ENCODE peak calls at places on chromosomes 1 and 21, in five cellular contexts. L is tibial artery, U is epithelial cell of esophagus, P is HFF-Myc, X is body of pancreas. M is an unnamed sample.

GRCh38 chr1:30342535-30343141 is 380.7 kb downstream of the MATN1 start:
- DNase-seq in L (no peak), U (no peak), P (no peak), X (no peak), M (no peak)

GRCh38 chr1:71294178-71294577 is 213.3 kb upstream of the ZRANB2 start:
- DNase-seq in L (no peak), U (peak), P (no peak), X (no peak), M (no peak)

GRCh38 chr21:26572026-26572425 is 1.1 kb downstream of the CYYR1 start:
- DNase-seq in L (no peak), U (peak), P (no peak), X (no peak), M (no peak)

GRCh38 chr1:84550826-84551225 is 23.4 kb downstream of the CTBS start:
- DNase-seq in L (no peak), U (no peak), P (no peak), X (no peak), M (no peak)

GRCh38 chr1:225842788-225843425 is 33.0 kb downstream of the EPHX1 start:
- DNase-seq in L (no peak), U (no peak), P (no peak), X (no peak), M (no peak)

GRCh38 chr1:200670215-200671118 is 760 bp upstream of the DDX59 start:
- DNase-seq in L (peak), U (peak), P (no peak), X (peak), M (peak)

GRCh38 chr1:210937846-210938245 is 196.1 kb downstream of the KCNH1 start:
- DNase-seq in L (no peak), U (no peak), P (no peak), X (no peak), M (no peak)

GRCh38 chr1:228107636-228108035 is 1.5 kb downstream of the MRPL55 start:
- DNase-seq in L (no peak), U (no peak), P (no peak), X (no peak), M (no peak)

GRCh38 chr1:116909511-116910378 is at the start of gene PTGFRN:
- DNase-seq in L (peak), U (peak), P (no peak), X (peak), M (no peak)

GRCh38 chr1:58814251-58815068 is 30.6 kb upstream of the JUN start:
- DNase-seq in L (peak), U (peak), P (no peak), X (peak), M (no peak)

GRCh38 chr1:39657402-39657801 is 14.5 kb downstream of the NT5C1A start:
- DNase-seq in L (no peak), U (no peak), P (no peak), X (no peak), M (no peak)

GRCh38 chr1:47637111-47637685 is 199.4 kb downstream of the FOXD2 start:
- DNase-seq in L (no peak), U (peak), P (no peak), X (no peak), M (no peak)

GRCh38 chr1:163264256-163264655 is 57.5 kb upstream of the NUF2 start:
- DNase-seq in L (no peak), U (no peak), P (no peak), X (no peak), M (no peak)

GRCh38 chr1:94398356-94398755 is 19.8 kb upstream of the ABCD3 start:
- DNase-seq in L (no peak), U (no peak), P (no peak), X (no peak), M (no peak)

GRCh38 chr1:87170151-87170550 is 158.5 kb upstream of the LMO4 start:
- DNase-seq in L (no peak), U (no peak), P (no peak), X (no peak), M (no peak)

GRCh38 chr1:40042337-40042736 is 1.8 kb downstream of the CAP1 start:
- DNase-seq in L (no peak), U (peak), P (no peak), X (no peak), M (no peak)

GRCh38 chr1:63885899-63886298 is 112.1 kb downstream of the ROR1 start:
- DNase-seq in L (no peak), U (no peak), P (no peak), X (no peak), M (no peak)

GRCh38 chr1:209435654-209436566 is 147.6 kb upstream of the CAMK1G start:
- DNase-seq in L (peak), U (peak), P (peak), X (peak), M (peak)

GRCh38 chr1:221035680-221036153 is 156.5 kb downstream of the HLX start:
- DNase-seq in L (no peak), U (peak), P (peak), X (no peak), M (no peak)

GRCh38 chr1:108121361-108122143 is 78.6 kb downstream of the SLC25A24 start:
- DNase-seq in L (no peak), U (peak), P (no peak), X (no peak), M (no peak)

GRCh38 chr1:198529414-198529813 is 11.1 kb downstream of the ATP6V1G3 start:
- DNase-seq in L (no peak), U (no peak), P (peak), X (no peak), M (no peak)

GRCh38 chr21:45950740-45951515 is 30.6 kb upstream of the COL6A1 start:
- DNase-seq in L (peak), U (no peak), P (no peak), X (peak), M (peak)

GRCh38 chr1:26349886-26350244 is 4.1 kb downstream of the CRYBG2 start:
- DNase-seq in L (no peak), U (no peak), P (no peak), X (no peak), M (no peak)

GRCh38 chr1:113904674-113905434 is at the start of the genes AP4B1 and DCLRE1B:
- DNase-seq in L (peak), U (peak), P (peak), X (peak), M (peak)

GRCh38 chr1:113901171-113901570 is 3.4 kb downstream of the AP4B1 start:
- DNase-seq in L (no peak), U (no peak), P (no peak), X (no peak), M (no peak)

GRCh38 chr1:113903496-113904291 is 905 bp downstream of the AP4B1 start:
- DNase-seq in L (no peak), U (peak), P (no peak), X (no peak), M (no peak)

GRCh38 chr1:113904292-113904673 is 316 bp downstream of the AP4B1 start:
- DNase-seq in L (no peak), U (no peak), P (no peak), X (no peak), M (no peak)

DNA sequence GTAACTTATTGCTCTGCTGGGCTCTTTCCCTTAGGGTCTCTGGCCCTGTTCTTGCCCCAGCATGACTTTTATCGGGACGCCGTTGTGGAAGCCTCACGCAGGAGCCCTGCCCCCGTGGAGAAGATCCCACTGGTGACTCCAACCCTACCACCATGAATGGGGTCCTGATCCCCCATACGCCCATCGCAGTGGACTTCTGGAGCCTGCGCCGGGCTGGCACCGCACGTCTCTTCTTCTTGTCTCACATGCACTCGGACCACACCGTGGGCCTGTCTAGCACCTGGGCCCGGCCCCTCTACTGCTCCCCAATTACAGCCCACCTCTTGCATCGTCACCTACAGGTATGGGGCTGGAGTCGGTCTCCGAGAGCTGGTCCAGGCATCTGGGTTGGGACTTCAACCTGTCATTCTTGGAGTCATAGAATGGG is 322 bp downstream of the DCLRE1B start:
- DNase-seq in L (peak), U (peak), P (no peak), X (no peak), M (no peak)
- H3K4me3 ChIP-seq in L (peak), U (peak), P (peak), X (peak), M (peak)

DNA sequence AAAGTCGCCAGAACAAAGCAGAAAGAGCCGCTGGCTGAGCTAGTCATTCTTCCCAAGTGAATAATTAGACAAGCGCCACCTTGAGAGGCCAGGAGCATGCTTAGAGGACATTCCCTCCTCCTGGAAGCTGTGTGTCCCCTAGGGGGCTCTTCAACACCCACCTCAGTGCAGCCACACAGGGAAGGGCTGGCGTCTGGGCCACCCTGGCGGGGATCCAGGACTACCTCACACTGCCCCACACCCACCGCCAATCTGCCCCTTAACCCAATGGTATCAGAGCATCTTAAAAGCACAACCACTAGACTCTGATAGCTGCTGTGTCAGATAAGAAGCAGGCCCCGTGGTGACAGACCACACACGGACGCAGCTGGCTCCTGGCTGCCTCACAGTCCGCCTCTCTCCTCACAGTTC is 24.9 kb downstream of the SETD4 start:
- DNase-seq in L (no peak), U (no peak), P (no peak), X (no peak), M (no peak)
- TF ChIP-seq CTCF in L (no peak), U (no peak), P (no peak), X (no peak), M (no peak)

GRCh38 chr1:234980657-234981396 is 147.8 kb downstream of the TOMM20 start:
- DNase-seq in L (peak), U (peak), P (peak), X (peak), M (no peak)
- H3K4me3 ChIP-seq in L (peak), U (no peak), P (no peak), X (no peak), M (no peak)

DNA sequence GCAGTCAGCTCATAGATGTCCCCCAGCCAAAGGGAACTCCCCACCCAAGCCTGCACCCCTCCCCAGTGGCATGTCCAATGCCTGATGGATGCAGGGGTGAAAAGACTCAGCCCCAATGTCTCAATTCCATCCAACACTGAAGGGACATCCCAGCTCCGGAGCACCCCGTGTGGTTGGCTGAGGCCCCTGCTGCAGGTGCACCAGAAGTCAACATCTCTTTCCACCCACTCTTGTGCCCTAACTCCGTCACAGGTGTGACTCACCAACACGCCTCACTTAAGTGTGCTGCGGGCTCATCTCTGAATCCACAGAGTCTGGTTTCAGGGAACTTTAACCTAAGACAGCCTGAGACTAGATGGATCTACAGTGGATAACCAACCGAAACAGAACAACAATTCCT is 40.9 kb upstream of the ZBTB18 start:
- DNase-seq in L (no peak), U (peak), P (no peak), X (no peak), M (no peak)
- TF ChIP-seq CTCF in L (no peak), U (no peak), P (no peak), X (no peak), M (no peak)

GRCh38 chr21:38811257-38811656 is 5.5 kb downstream of the ETS2 start:
- DNase-seq in L (no peak), U (peak), P (peak), X (no peak), M (no peak)
- H3K4me3 ChIP-seq in L (no peak), U (peak), P (no peak), X (no peak), M (no peak)

GRCh38 chr1:170664283-170664827 is 424 bp downstream of the PRRX1 start:
- DNase-seq in L (no peak), U (no peak), P (no peak), X (no peak), M (no peak)

GRCh38 chr1:170665625-170666024 is 1.7 kb downstream of the PRRX1 start:
- DNase-seq in L (no peak), U (no peak), P (no peak), X (no peak), M (no peak)

GRCh38 chr1:170663441-170664282 is at the start of gene PRRX1:
- DNase-seq in L (no peak), U (no peak), P (no peak), X (no peak), M (no peak)

GRCh38 chr1:170666661-170667060 is 2.7 kb downstream of the PRRX1 start:
- DNase-seq in L (no peak), U (no peak), P (no peak), X (no peak), M (no peak)

DNA sequence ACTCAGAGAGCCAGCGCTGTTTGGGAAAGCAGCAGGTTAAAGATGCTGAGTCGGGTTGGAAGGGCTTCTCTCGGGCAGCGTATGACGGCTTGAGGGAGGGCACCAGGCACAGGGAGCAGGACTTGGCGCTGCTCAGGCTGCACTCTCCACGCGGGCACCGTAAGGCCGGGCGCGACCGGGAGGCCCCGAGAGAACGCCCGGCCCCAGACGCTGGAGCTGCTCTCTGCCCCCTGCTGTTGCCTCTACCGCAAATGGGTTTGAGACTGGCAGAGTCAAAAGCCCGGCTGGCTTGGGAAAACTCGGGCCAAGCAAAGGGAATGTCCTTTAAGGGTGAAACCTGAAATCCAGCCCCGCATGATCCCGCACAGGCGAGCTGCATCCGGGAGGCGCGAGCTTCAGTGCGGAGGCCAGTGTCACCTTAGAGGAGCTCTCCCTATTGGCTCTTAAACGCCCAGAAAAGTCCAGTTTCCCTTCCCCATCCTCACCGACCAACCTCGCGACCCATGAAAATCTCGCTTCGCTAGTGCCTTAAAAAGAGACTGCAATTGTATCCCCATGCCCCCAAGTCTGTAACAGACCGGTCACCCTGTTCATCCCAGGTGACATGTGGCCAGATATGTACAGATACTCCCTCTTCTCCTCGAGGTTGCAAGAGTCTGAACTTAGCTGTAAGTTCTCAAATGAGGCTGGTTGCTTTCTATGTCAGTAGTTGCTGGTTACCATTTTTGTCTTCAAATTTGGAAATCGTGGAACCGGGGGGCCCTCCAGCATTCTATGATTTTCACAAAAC is 1.1 kb downstream of the PRRX1 start:
- DNase-seq in L (no peak), U (peak), P (no peak), X (no peak), M (no peak)
- TF ChIP-seq CTCF in L (peak), U (no peak), P (peak), X (no peak), M (no peak)

GRCh38 chr1:11800391-11800755 is 5.4 kb downstream of the MTHFR start:
- DNase-seq in L (no peak), U (no peak), P (no peak), X (no peak), M (no peak)

GRCh38 chr1:11799896-11800295 is 5.9 kb downstream of the MTHFR start:
- DNase-seq in L (no peak), U (no peak), P (no peak), X (no peak), M (no peak)

GRCh38 chr1:11802616-11802972 is 3.2 kb downstream of the MTHFR start:
- DNase-seq in L (peak), U (no peak), P (no peak), X (no peak), M (no peak)

GRCh38 chr1:11799099-11799498 is 6.7 kb downstream of the MTHFR start:
- DNase-seq in L (no peak), U (no peak), P (no peak), X (no peak), M (no peak)

GRCh38 chr1:11800756-11801433 is 4.9 kb downstream of the MTHFR start:
- DNase-seq in L (no peak), U (no peak), P (no peak), X (no peak), M (no peak)
- H3K4me3 ChIP-seq in L (no peak), U (no peak), P (no peak), X (no peak), M (no peak)

DNA sequence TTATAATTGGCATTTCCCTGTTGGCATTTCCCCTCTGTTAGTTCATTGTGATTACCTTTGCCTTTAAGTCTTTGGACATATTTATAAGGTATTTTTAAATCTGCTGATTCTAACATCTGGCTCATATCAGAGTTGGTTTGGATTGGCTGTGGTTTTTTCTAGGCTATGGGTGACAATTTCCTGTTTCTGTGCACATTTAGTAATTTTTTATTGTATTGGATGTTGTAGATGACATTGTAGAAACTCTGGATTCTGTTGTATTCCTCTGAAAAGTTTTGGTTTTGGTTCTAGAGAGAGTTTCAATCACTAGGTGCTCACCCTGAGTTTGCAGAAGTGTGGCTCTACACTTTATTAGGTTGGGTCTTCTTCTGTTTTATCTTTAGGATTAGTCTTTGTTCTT is 110.1 kb upstream of the ARHGEF16 start:
- DNase-seq in L (no peak), U (no peak), P (no peak), X (no peak), M (no peak)
- TF ChIP-seq CTCF in L (no peak), U (no peak), P (no peak), X (no peak), M (no peak)

GRCh38 chr1:172498858-172499257 is 34.1 kb upstream of the SUCO start:
- DNase-seq in L (no peak), U (peak), P (no peak), X (peak), M (no peak)

GRCh38 chr1:172496678-172497077 is 36.3 kb upstream of the SUCO start:
- DNase-seq in L (no peak), U (no peak), P (no peak), X (no peak), M (no peak)

GRCh38 chr1:172500207-172500606 is 32.7 kb upstream of the SUCO start:
- DNase-seq in L (no peak), U (peak), P (no peak), X (peak), M (no peak)

GRCh38 chr1:172499636-172500141 is 33.3 kb upstream of the SUCO start:
- DNase-seq in L (no peak), U (peak), P (no peak), X (peak), M (no peak)

DNA sequence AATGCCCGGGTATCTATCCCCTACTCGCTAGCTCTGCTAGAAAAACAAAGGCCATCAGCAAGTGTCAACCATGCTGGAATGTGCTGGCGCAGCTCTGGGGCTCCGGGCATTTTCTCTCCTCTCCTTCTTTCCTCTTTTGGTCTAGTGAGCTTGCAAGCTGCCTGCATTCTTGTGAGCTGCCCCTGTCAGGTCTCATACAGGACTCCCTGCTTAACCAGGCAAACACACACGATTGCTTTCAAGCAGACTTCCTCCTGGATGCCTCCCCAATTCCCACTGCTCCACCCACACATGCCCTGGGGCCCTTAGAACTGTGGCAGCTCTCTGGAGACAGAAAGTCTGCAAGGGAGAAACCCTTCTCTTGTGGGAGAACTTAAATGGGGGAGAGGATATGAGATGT is 35.7 kb upstream of the SUCO start:
- DNase-seq in L (no peak), U (peak), P (no peak), X (no peak), M (no peak)
- H3K4me3 ChIP-seq in L (no peak), U (no peak), P (no peak), X (no peak), M (no peak)

GRCh38 chr1:219283541-219283940 is 109.9 kb downstream of the LYPLAL1 start:
- DNase-seq in L (no peak), U (no peak), P (no peak), X (no peak), M (no peak)
- TF ChIP-seq CTCF in L (no peak), U (no peak), P (no peak), X (no peak), M (no peak)